ENCODE peak calls at places on chromosome 20, in eight cellular contexts. One of them, this sample, is unnamed.

GRCh38 chr20:32505723-32506473 is 79.2 kb downstream of the NOL4L start:
- DNase-seq in mammary epithelial cell: no peak
- DNase-seq in cardiac muscle cell: no peak
- DNase-seq in heart right ventricle: no peak
- DNase-seq in GM12864: no peak
- DNase-seq in foreskin fibroblast: no peak
- DNase-seq in IMR-90: no peak
- DNase-seq in breast epithelium: no peak
- DNase-seq in this sample: no peak

GRCh38 chr20:22921595-22922421 is 113.3 kb upstream of the SSTR4 start:
- DNase-seq in mammary epithelial cell: peak
- DNase-seq in cardiac muscle cell: no peak
- DNase-seq in heart right ventricle: no peak
- DNase-seq in GM12864: no peak
- DNase-seq in foreskin fibroblast: peak
- DNase-seq in IMR-90: peak
- DNase-seq in breast epithelium: no peak
- DNase-seq in this sample: no peak

GRCh38 chr20:52124821-52125220 is 66.8 kb downstream of the ZFP64 start:
- DNase-seq in mammary epithelial cell: no peak
- DNase-seq in cardiac muscle cell: no peak
- DNase-seq in heart right ventricle: no peak
- DNase-seq in GM12864: no peak
- DNase-seq in foreskin fibroblast: no peak
- DNase-seq in IMR-90: no peak
- DNase-seq in breast epithelium: no peak
- DNase-seq in this sample: no peak

GRCh38 chr20:64032706-64033624 is 3.0 kb upstream of the C20orf204 start:
- DNase-seq in mammary epithelial cell: no peak
- DNase-seq in cardiac muscle cell: no peak
- DNase-seq in heart right ventricle: no peak
- DNase-seq in GM12864: no peak
- DNase-seq in foreskin fibroblast: no peak
- DNase-seq in IMR-90: no peak
- DNase-seq in breast epithelium: no peak
- DNase-seq in this sample: no peak

GRCh38 chr20:35992713-35993335 is 24.4 kb downstream of the CNBD2 start:
- DNase-seq in mammary epithelial cell: peak
- DNase-seq in cardiac muscle cell: peak
- DNase-seq in heart right ventricle: no peak
- DNase-seq in GM12864: peak
- DNase-seq in foreskin fibroblast: peak
- DNase-seq in IMR-90: peak
- DNase-seq in breast epithelium: no peak
- DNase-seq in this sample: no peak

GRCh38 chr20:59938221-59938620 is 1.9 kb downstream of the PPP1R3D start:
- DNase-seq in mammary epithelial cell: peak
- DNase-seq in cardiac muscle cell: no peak
- DNase-seq in heart right ventricle: no peak
- DNase-seq in GM12864: no peak
- DNase-seq in foreskin fibroblast: peak
- DNase-seq in IMR-90: peak
- DNase-seq in breast epithelium: no peak
- DNase-seq in this sample: no peak

GRCh38 chr20:40600441-40601235 is 88.4 kb downstream of the MAFB start:
- DNase-seq in mammary epithelial cell: peak
- DNase-seq in cardiac muscle cell: no peak
- DNase-seq in heart right ventricle: no peak
- DNase-seq in GM12864: no peak
- DNase-seq in foreskin fibroblast: no peak
- DNase-seq in IMR-90: no peak
- DNase-seq in breast epithelium: no peak
- DNase-seq in this sample: no peak

GRCh38 chr20:17859616-17860232 is 108.9 kb downstream of the SNX5 start:
- DNase-seq in mammary epithelial cell: no peak
- DNase-seq in cardiac muscle cell: peak
- DNase-seq in heart right ventricle: peak
- DNase-seq in GM12864: no peak
- DNase-seq in foreskin fibroblast: no peak
- DNase-seq in IMR-90: no peak
- DNase-seq in breast epithelium: no peak
- DNase-seq in this sample: no peak

GRCh38 chr20:35616465-35617396 is 1.1 kb downstream of the SPAG4 start:
- DNase-seq in mammary epithelial cell: peak
- DNase-seq in cardiac muscle cell: peak
- DNase-seq in heart right ventricle: peak
- DNase-seq in GM12864: peak
- DNase-seq in foreskin fibroblast: peak
- DNase-seq in IMR-90: peak
- DNase-seq in breast epithelium: peak
- DNase-seq in this sample: peak

GRCh38 chr20:48025661-48026060 is 240.4 kb upstream of the SULF2 start:
- DNase-seq in mammary epithelial cell: peak
- DNase-seq in cardiac muscle cell: no peak
- DNase-seq in heart right ventricle: no peak
- DNase-seq in GM12864: no peak
- DNase-seq in foreskin fibroblast: peak
- DNase-seq in IMR-90: no peak
- DNase-seq in breast epithelium: no peak
- DNase-seq in this sample: no peak

GRCh38 chr20:52593634-52594033 is 378.5 kb upstream of the TSHZ2 start:
- DNase-seq in mammary epithelial cell: no peak
- DNase-seq in cardiac muscle cell: no peak
- DNase-seq in heart right ventricle: no peak
- DNase-seq in GM12864: no peak
- DNase-seq in foreskin fibroblast: no peak
- DNase-seq in IMR-90: no peak
- DNase-seq in breast epithelium: no peak
- DNase-seq in this sample: no peak

GRCh38 chr20:57092900-57093238 is 173.6 kb downstream of the BMP7 start:
- DNase-seq in mammary epithelial cell: no peak
- DNase-seq in cardiac muscle cell: no peak
- DNase-seq in heart right ventricle: no peak
- DNase-seq in GM12864: no peak
- DNase-seq in foreskin fibroblast: no peak
- DNase-seq in IMR-90: no peak
- DNase-seq in breast epithelium: no peak
- DNase-seq in this sample: no peak

DNA sequence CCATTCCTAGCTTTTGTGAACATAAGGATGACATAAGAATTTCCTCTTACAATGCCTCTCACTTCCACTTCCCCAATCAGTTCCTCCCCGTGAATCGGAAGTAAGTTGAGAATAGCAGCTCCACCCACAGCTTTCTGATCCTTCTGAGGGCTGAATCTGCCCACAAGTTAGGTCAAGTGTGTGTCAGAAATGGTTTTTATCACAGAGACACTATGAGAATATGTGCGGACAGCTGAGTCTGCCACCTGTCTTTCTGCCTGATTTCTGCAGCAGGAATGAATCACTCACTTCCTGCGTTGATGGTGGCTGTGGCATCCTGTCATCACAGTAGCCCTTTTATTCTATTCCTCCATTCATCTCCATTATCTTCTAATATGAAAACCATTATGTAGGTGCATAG is 70.2 kb downstream of the RIN2 start:
- DNase-seq in mammary epithelial cell: peak
- DNase-seq in cardiac muscle cell: peak
- DNase-seq in heart right ventricle: no peak
- DNase-seq in GM12864: peak
- DNase-seq in foreskin fibroblast: no peak
- DNase-seq in IMR-90: peak
- DNase-seq in breast epithelium: no peak
- DNase-seq in this sample: no peak
- TF ChIP-seq CTCF in mammary epithelial cell: peak
- TF ChIP-seq CTCF in cardiac muscle cell: peak
- TF ChIP-seq CTCF in heart right ventricle: peak
- TF ChIP-seq CTCF in GM12864: peak
- TF ChIP-seq CTCF in foreskin fibroblast: no peak
- TF ChIP-seq CTCF in IMR-90: peak
- TF ChIP-seq CTCF in breast epithelium: no peak
- TF ChIP-seq CTCF in this sample: peak

DNA sequence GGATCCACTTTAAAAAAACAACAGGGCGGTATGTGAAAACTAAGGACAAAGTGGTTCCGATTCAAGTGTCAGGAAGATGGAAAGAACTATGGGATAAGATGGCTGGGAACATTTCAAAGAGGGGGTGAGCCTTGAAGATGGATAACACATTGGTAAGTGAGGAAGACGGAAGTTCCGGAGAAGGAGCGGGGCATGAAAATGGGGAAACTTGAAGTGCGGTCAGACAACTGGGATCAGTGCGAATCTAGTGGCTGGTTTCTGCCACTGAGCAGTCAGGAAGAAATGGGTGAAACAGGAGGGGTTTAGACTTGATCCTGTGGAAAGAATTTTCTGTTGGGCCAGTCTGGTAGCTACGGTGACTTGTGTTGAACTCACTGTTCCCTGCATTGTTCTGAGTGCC is 1.2 kb downstream of the NAA20 start:
- DNase-seq in mammary epithelial cell: no peak
- DNase-seq in cardiac muscle cell: no peak
- DNase-seq in heart right ventricle: no peak
- DNase-seq in GM12864: no peak
- DNase-seq in foreskin fibroblast: no peak
- DNase-seq in IMR-90: no peak
- DNase-seq in breast epithelium: no peak
- DNase-seq in this sample: no peak
- H3K4me3 ChIP-seq in mammary epithelial cell: peak
- H3K4me3 ChIP-seq in cardiac muscle cell: peak
- H3K4me3 ChIP-seq in heart right ventricle: peak
- H3K4me3 ChIP-seq in GM12864: peak
- H3K4me3 ChIP-seq in foreskin fibroblast: peak
- H3K4me3 ChIP-seq in IMR-90: peak
- H3K4me3 ChIP-seq in breast epithelium: peak
- H3K4me3 ChIP-seq in this sample: peak

GRCh38 chr20:3673551-3674070 is 8.2 kb downstream of the ADAM33 start:
- DNase-seq in mammary epithelial cell: no peak
- DNase-seq in cardiac muscle cell: no peak
- DNase-seq in heart right ventricle: no peak
- DNase-seq in GM12864: no peak
- DNase-seq in foreskin fibroblast: no peak
- DNase-seq in IMR-90: no peak
- DNase-seq in breast epithelium: no peak
- DNase-seq in this sample: no peak

GRCh38 chr20:3672864-3673550 is 8.8 kb downstream of the ADAM33 start:
- DNase-seq in mammary epithelial cell: no peak
- DNase-seq in cardiac muscle cell: no peak
- DNase-seq in heart right ventricle: no peak
- DNase-seq in GM12864: no peak
- DNase-seq in foreskin fibroblast: no peak
- DNase-seq in IMR-90: no peak
- DNase-seq in breast epithelium: no peak
- DNase-seq in this sample: no peak

GRCh38 chr20:3670511-3670910 is 7.3 kb upstream of the GFRA4 start:
- DNase-seq in mammary epithelial cell: no peak
- DNase-seq in cardiac muscle cell: peak
- DNase-seq in heart right ventricle: no peak
- DNase-seq in GM12864: no peak
- DNase-seq in foreskin fibroblast: no peak
- DNase-seq in IMR-90: peak
- DNase-seq in breast epithelium: no peak
- DNase-seq in this sample: no peak

GRCh38 chr20:3670945-3671344 is 7.7 kb upstream of the GFRA4 start:
- DNase-seq in mammary epithelial cell: no peak
- DNase-seq in cardiac muscle cell: no peak
- DNase-seq in heart right ventricle: no peak
- DNase-seq in GM12864: no peak
- DNase-seq in foreskin fibroblast: no peak
- DNase-seq in IMR-90: no peak
- DNase-seq in breast epithelium: no peak
- DNase-seq in this sample: no peak

DNA sequence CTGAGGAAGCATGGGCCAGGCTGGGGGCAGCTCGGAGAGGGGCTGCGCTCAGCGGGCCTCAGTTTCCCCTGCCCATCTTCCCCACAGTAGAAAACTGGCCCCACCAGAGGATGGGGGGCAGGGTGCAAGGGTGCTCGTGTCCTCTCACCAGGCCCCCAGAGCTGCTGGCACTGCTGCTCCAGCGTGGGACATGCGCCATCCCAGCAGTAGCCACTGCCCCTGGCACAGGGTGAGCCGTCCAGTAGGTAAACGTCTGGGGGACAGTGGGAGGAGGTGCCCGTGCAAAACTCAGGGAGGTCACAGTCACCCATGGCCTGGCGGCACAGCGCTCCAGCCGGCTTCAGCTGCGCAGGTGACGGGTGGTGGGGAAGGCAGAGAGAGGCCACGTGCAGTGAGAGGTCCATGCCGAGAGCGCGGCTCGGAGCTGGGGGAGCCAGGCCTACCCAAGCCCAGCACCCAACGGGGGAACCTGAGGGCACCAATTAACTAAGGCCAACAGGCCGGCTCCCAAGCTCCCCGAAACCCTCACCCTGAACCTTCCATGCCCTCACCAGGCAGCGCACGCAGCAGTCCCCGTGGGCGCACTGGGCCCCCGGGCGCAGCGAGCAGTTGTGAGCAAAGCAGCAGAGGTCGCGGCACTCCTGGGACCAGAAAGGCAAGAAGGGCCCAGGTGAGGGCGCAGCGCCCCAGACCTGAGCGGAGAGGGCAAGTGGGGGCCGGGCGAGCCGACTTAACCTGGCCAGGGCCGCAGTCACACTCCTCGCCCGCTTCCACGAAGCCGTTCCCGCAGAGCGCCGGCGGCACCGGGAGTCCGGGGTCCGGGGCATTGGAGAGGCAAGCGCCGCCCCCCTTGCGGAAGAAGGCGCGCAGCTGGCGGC is 9.0 kb upstream of the GFRA4 start:
- DNase-seq in mammary epithelial cell: no peak
- DNase-seq in cardiac muscle cell: no peak
- DNase-seq in heart right ventricle: no peak
- DNase-seq in GM12864: no peak
- DNase-seq in foreskin fibroblast: no peak
- DNase-seq in IMR-90: no peak
- DNase-seq in breast epithelium: no peak
- DNase-seq in this sample: no peak
- TF ChIP-seq CTCF in mammary epithelial cell: no peak
- TF ChIP-seq CTCF in cardiac muscle cell: no peak
- TF ChIP-seq CTCF in heart right ventricle: no peak
- TF ChIP-seq CTCF in GM12864: no peak
- TF ChIP-seq CTCF in foreskin fibroblast: no peak
- TF ChIP-seq CTCF in IMR-90: no peak
- TF ChIP-seq CTCF in breast epithelium: no peak
- TF ChIP-seq CTCF in this sample: no peak

DNA sequence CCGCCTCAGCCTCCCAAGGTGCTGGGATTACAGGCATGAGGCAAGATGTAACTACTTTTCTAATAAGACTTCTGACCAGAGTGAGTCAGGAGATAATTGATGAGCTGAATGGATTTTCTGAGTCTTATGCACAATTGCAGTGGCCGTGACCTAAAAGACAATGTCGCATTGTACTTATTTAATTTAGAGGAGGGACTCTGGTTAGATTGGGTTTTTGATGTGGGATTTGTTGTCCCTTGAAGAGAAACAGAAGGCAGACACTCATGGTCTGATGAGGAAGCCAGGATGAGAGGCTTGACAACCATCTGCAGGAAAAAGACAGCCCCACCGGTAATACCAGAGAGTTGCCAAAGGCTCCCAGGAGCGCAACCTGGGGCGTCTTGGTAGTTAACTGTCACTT is 68.0 kb downstream of the ISM1 start:
- DNase-seq in mammary epithelial cell: no peak
- DNase-seq in cardiac muscle cell: no peak
- DNase-seq in heart right ventricle: no peak
- DNase-seq in GM12864: no peak
- DNase-seq in foreskin fibroblast: no peak
- DNase-seq in IMR-90: no peak
- DNase-seq in breast epithelium: no peak
- DNase-seq in this sample: no peak
- H3K4me3 ChIP-seq in mammary epithelial cell: no peak
- H3K4me3 ChIP-seq in cardiac muscle cell: no peak
- H3K4me3 ChIP-seq in heart right ventricle: no peak
- H3K4me3 ChIP-seq in GM12864: no peak
- H3K4me3 ChIP-seq in foreskin fibroblast: no peak
- H3K4me3 ChIP-seq in IMR-90: no peak
- H3K4me3 ChIP-seq in breast epithelium: no peak
- H3K4me3 ChIP-seq in this sample: no peak